ENCODE peak calls at places on chromosomes 6 and 20, in nine cellular contexts. R is cardiac fibroblast; K is activated T-helper 1 cell treated with anti-CD3 and anti-CD28 coated beads, Interleukin-12 subunit alpha, Interleukin-12 subunit beta, Interleukin-2, Interleukin-4 antibody, amounts not matched to agents 30 ng/mL and 10 ng/mL and 1 ng/mL, durations not matched to agents 14 hours and 24 hours and 36 hours; Y is ACHN; B is stomach; E is psoas muscle; G is MCF 10A; V is NCI-H2171; J is cerebellar cortex. W is an unnamed sample.

GRCh38 chr6:125267806-125268523 is 33.8 kb downstream of the HDDC2 start:
- DNase-seq in R (peak), K (no peak), Y (no peak), B (no peak), E (no peak), G (peak), V (peak), J (no peak), W (no peak)

GRCh38 chr6:20707166-20707485 is 172.9 kb downstream of the CDKAL1 start:
- DNase-seq in R (no peak), K (no peak), Y (no peak), B (no peak), E (no peak), G (no peak), V (peak), J (no peak), W (no peak)

GRCh38 chr6:2622683-2623082 is 128.0 kb downstream of the MYLK4 start:
- DNase-seq in R (peak), K (no peak), Y (no peak), B (no peak), E (no peak), G (no peak), V (no peak), J (no peak), W (no peak)

GRCh38 chr20:46520976-46521579 is 7.7 kb upstream of the ZNF334 start:
- DNase-seq in R (peak), K (peak), Y (peak), B (peak), E (peak), G (peak), V (peak), J (peak), W (peak)

GRCh38 chr6:34938268-34938667 is 49.2 kb downstream of the ANKS1A start:
- DNase-seq in R (no peak), K (no peak), Y (no peak), B (peak), E (peak), G (no peak), V (no peak), J (no peak), W (no peak)

GRCh38 chr6:170454512-170455285 is 98.4 kb downstream of the PSMB1 start:
- DNase-seq in R (no peak), K (no peak), Y (no peak), B (no peak), E (no peak), G (no peak), V (no peak), J (no peak), W (no peak)

GRCh38 chr6:154169193-154169847 is 130.3 kb downstream of the OPRM1 start:
- DNase-seq in R (peak), K (no peak), Y (no peak), B (no peak), E (no peak), G (peak), V (no peak), J (no peak), W (no peak)

GRCh38 chr6:132020138-132020551 is 69.0 kb upstream of the CCN2 start:
- DNase-seq in R (peak), K (no peak), Y (no peak), B (no peak), E (peak), G (no peak), V (no peak), J (no peak), W (no peak)

GRCh38 chr20:38275815-38276550 is 15.4 kb upstream of the KIAA1755 start:
- DNase-seq in R (peak), K (no peak), Y (peak), B (no peak), E (no peak), G (peak), V (no peak), J (no peak), W (peak)

GRCh38 chr6:68726307-68726706 is 91.2 kb downstream of the ADGRB3 start:
- DNase-seq in R (no peak), K (no peak), Y (no peak), B (no peak), E (no peak), G (no peak), V (peak), J (peak), W (no peak)

GRCh38 chr20:6450841-6451240 is 316.6 kb upstream of the BMP2 start:
- DNase-seq in R (no peak), K (no peak), Y (no peak), B (no peak), E (no peak), G (no peak), V (no peak), J (no peak), W (no peak)

GRCh38 chr6:129598244-129599187 is 111.5 kb downstream of the ARHGAP18 start:
- DNase-seq in R (peak), K (peak), Y (peak), B (no peak), E (no peak), G (peak), V (peak), J (peak), W (peak)

GRCh38 chr6:55276745-55277627 is 50.3 kb upstream of the GFRAL start:
- DNase-seq in R (peak), K (no peak), Y (peak), B (no peak), E (no peak), G (peak), V (no peak), J (peak), W (peak)

GRCh38 chr20:63619505-63619904 is 7.4 kb downstream of the GMEB2 start:
- DNase-seq in R (no peak), K (no peak), Y (no peak), B (no peak), E (no peak), G (no peak), V (no peak), J (no peak), W (no peak)

GRCh38 chr20:34390769-34391447 is 27.8 kb downstream of the ITCH start:
- DNase-seq in R (peak), K (no peak), Y (peak), B (peak), E (peak), G (peak), V (no peak), J (no peak), W (peak)

GRCh38 chr6:1215884-1216487 is 95.9 kb upstream of the FOXQ1 start:
- DNase-seq in R (no peak), K (no peak), Y (no peak), B (no peak), E (no peak), G (no peak), V (no peak), J (no peak), W (no peak)

GRCh38 chr6:167141667-167142432 is 15.9 kb downstream of the GPR31 start:
- DNase-seq in R (peak), K (peak), Y (peak), B (peak), E (no peak), G (peak), V (peak), J (peak), W (no peak)

GRCh38 chr6:12578751-12579150 is 137.8 kb upstream of the PHACTR1 start:
- DNase-seq in R (no peak), K (no peak), Y (no peak), B (no peak), E (no peak), G (peak), V (no peak), J (no peak), W (no peak)

GRCh38 chr6:7993952-7994351 is 70.2 kb downstream of the BLOC1S5 start:
- DNase-seq in R (no peak), K (no peak), Y (no peak), B (no peak), E (no peak), G (peak), V (no peak), J (no peak), W (no peak)

GRCh38 chr6:10690651-10691445 is 3.6 kb downstream of the C6orf52 start:
- DNase-seq in R (no peak), K (no peak), Y (no peak), B (no peak), E (no peak), G (no peak), V (no peak), J (peak), W (no peak)

GRCh38 chr6:170393033-170393432 is 86.5 kb downstream of the FAM120B start:
- DNase-seq in R (no peak), K (no peak), Y (no peak), B (no peak), E (no peak), G (no peak), V (no peak), J (no peak), W (no peak)

GRCh38 chr6:161219336-161220079 is 54.4 kb downstream of the AGPAT4 start:
- DNase-seq in R (no peak), K (no peak), Y (no peak), B (no peak), E (no peak), G (no peak), V (no peak), J (no peak), W (no peak)

GRCh38 chr6:119575721-119576120 is 226.2 kb upstream of the MAN1A1 start:
- DNase-seq in R (peak), K (no peak), Y (no peak), B (no peak), E (no peak), G (peak), V (no peak), J (no peak), W (peak)

GRCh38 chr6:4647414-4648365 is 128.5 kb upstream of the CDYL start:
- DNase-seq in R (peak), K (no peak), Y (peak), B (peak), E (peak), G (peak), V (no peak), J (peak), W (peak)

GRCh38 chr6:163530406-163530805 is 115.9 kb downstream of the QKI start:
- DNase-seq in R (no peak), K (no peak), Y (no peak), B (no peak), E (no peak), G (no peak), V (no peak), J (no peak), W (no peak)

GRCh38 chr20:35144694-35145093 is 2.4 kb downstream of the EDEM2 start:
- DNase-seq in R (no peak), K (no peak), Y (no peak), B (no peak), E (no peak), G (no peak), V (no peak), J (peak), W (no peak)

GRCh38 chr6:135932651-135933050 is 81.2 kb downstream of the PDE7B start:
- DNase-seq in R (no peak), K (no peak), Y (no peak), B (no peak), E (no peak), G (no peak), V (no peak), J (no peak), W (no peak)

GRCh38 chr6:163955752-163956151 is 541.2 kb downstream of the QKI start:
- DNase-seq in R (no peak), K (no peak), Y (no peak), B (no peak), E (no peak), G (no peak), V (no peak), J (no peak), W (no peak)

GRCh38 chr6:111759836-111760785 is 113.1 kb downstream of the FYN start:
- DNase-seq in R (peak), K (peak), Y (no peak), B (no peak), E (no peak), G (no peak), V (no peak), J (no peak), W (peak)

GRCh38 chr20:25223179-25223661 is 24.7 kb upstream of the PYGB start:
- DNase-seq in R (peak), K (no peak), Y (peak), B (peak), E (no peak), G (peak), V (no peak), J (no peak), W (peak)

W was measured in stromal cell of bone marrow.